ENCODE peak calls at places on chromosomes 6 and 20, in six cellular contexts. L, G, B, F, I and U are unnamed samples.

GRCh38 chr6:20589266-20589665 is 55.0 kb downstream of the CDKAL1 start:
- DNase-seq in L (no peak), F (peak), B (no peak), I (no peak), G (no peak), U (no peak)

GRCh38 chr20:44395183-44395962 is 39.9 kb downstream of the HNF4A start:
- DNase-seq in L (no peak), F (no peak), B (no peak), G (no peak), I (no peak), U (no peak)

GRCh38 chr6:113873043-113873667 is 16.0 kb downstream of the MARCKS start:
- DNase-seq in B (peak), L (no peak), F (peak), G (peak), I (no peak), U (peak)

GRCh38 chr20:56247954-56248782 is at the start of gene MC3R:
- DNase-seq in B (no peak), I (peak), L (no peak), F (peak), G (peak), U (peak)

GRCh38 chr6:53331678-53332077 is 17.1 kb downstream of the ELOVL5 start:
- DNase-seq in L (no peak), B (no peak), G (no peak), I (no peak), F (no peak), U (no peak)

GRCh38 chr6:30854641-30855040 is 29.7 kb upstream of the DDR1 start:
- DNase-seq in L (no peak), I (no peak), F (no peak), G (no peak), B (no peak), U (no peak)

GRCh38 chr6:53119772-53120409 is 28.8 kb downstream of the GCM1 start:
- DNase-seq in F (no peak), I (no peak), G (peak), L (peak), B (no peak), U (peak)

GRCh38 chr6:135230702-135231468 is 49.8 kb downstream of the MYB start:
- DNase-seq in F (no peak), I (no peak), B (no peak), L (no peak), G (no peak), U (no peak)

GRCh38 chr20:59564171-59564570 is 40.2 kb upstream of the PHACTR3 start:
- DNase-seq in G (peak), L (no peak), F (no peak), I (no peak), B (no peak), U (no peak)

GRCh38 chr6:109595998-109596397 is 95.0 kb downstream of the AK9 start:
- DNase-seq in G (no peak), I (no peak), B (no peak), L (no peak), F (peak), U (no peak)

GRCh38 chr6:88008411-88008810 is 39.2 kb upstream of the SPACA1 start:
- DNase-seq in G (no peak), I (no peak), L (no peak), F (no peak), B (no peak), U (no peak)

GRCh38 chr6:170429457-170429856 is 122.9 kb downstream of the FAM120B start:
- DNase-seq in L (no peak), G (no peak), B (no peak), I (no peak), F (peak), U (no peak)

GRCh38 chr6:135782517-135782916 is 69.0 kb upstream of the PDE7B start:
- DNase-seq in I (no peak), L (no peak), G (no peak), F (no peak), B (no peak), U (no peak)

GRCh38 chr6:56913276-56914138 is 41.4 kb upstream of the BEND6 start:
- DNase-seq in G (no peak), B (no peak), L (no peak), I (no peak), F (no peak), U (no peak)

GRCh38 chr20:41196653-41197225 is 59.4 kb downstream of the PLCG1 start:
- DNase-seq in I (no peak), G (no peak), F (no peak), B (no peak), L (no peak), U (no peak)

GRCh38 chr6:7805828-7806227 is 79.9 kb downstream of the BMP6 start:
- DNase-seq in L (no peak), G (no peak), F (peak), I (no peak), B (no peak), U (no peak)

GRCh38 chr20:50305636-50306477 is 115.2 kb downstream of the CEBPB start:
- DNase-seq in G (no peak), L (no peak), F (no peak), I (peak), B (no peak), U (no peak)

GRCh38 chr20:4952229-4952628 is 49.1 kb downstream of the SLC23A2 start:
- DNase-seq in G (no peak), B (no peak), L (no peak), F (no peak), I (no peak), U (no peak)

GRCh38 chr20:6489361-6490154 is 277.9 kb upstream of the BMP2 start:
- DNase-seq in I (no peak), L (no peak), G (no peak), F (no peak), B (no peak), U (no peak)

GRCh38 chr20:49608752-49609670 is 41.1 kb upstream of the PTGIS start:
- DNase-seq in B (peak), I (peak), F (peak), G (peak), L (no peak), U (peak)

GRCh38 chr6:137969874-137970273 is 102.8 kb downstream of the TNFAIP3 start:
- DNase-seq in L (no peak), B (no peak), I (no peak), G (no peak), F (no peak), U (no peak)

GRCh38 chr20:58888521-58889333 is 36.2 kb downstream of the GNAS start:
- DNase-seq in I (peak), G (peak), B (peak), L (no peak), F (peak), U (peak)

GRCh38 chr6:117616971-117617765 is 14.9 kb upstream of the GOPC start:
- DNase-seq in B (no peak), G (no peak), L (no peak), F (peak), I (no peak), U (no peak)

GRCh38 chr6:169253745-169254238 is at the start of gene THBS2:
- DNase-seq in B (no peak), G (no peak), L (peak), F (no peak), I (no peak), U (no peak)

GRCh38 chr6:36444470-36444869 is 1.7 kb downstream of the KCTD20 start:
- DNase-seq in B (no peak), I (no peak), G (no peak), F (peak), L (no peak), U (no peak)

GRCh38 chr20:5119435-5120188 is at the start of gene PCNA:
- DNase-seq in B (peak), I (peak), G (peak), L (peak), F (peak), U (peak)

GRCh38 chr20:5845686-5846651 is 95.8 kb downstream of the SHLD1 start:
- DNase-seq in B (no peak), I (no peak), G (no peak), F (no peak), L (no peak), U (no peak)

GRCh38 chr6:138498575-138499302 is 555 bp downstream of the NHSL1 start:
- DNase-seq in B (no peak), F (no peak), G (no peak), L (no peak), I (no peak), U (no peak)

GRCh38 chr6:163232015-163232523 is 182.4 kb upstream of the QKI start:
- DNase-seq in I (no peak), G (no peak), B (no peak), L (no peak), F (no peak), U (no peak)

GRCh38 chr20:21090738-21091120 is 15.4 kb downstream of the LINC00237 start:
- DNase-seq in L (no peak), I (no peak), G (no peak), B (no peak), F (no peak), U (no peak)

GRCh38 chr6:47157653-47158219 is 115.6 kb upstream of the ADGRF1 start:
- DNase-seq in F (no peak), G (no peak), B (no peak), L (no peak), I (no peak), U (no peak)

GRCh38 chr20:49814057-49814675 is 1.5 kb downstream of the SLC9A8 start:
- DNase-seq in G (no peak), B (no peak), L (no peak), I (no peak), F (no peak), U (no peak)

GRCh38 chr6:30743099-30744053 is 889 bp upstream of the FLOT1 start:
- DNase-seq in G (no peak), I (no peak), L (no peak), F (peak), B (peak), U (no peak)

GRCh38 chr6:84967389-84967788 is 203.0 kb upstream of the TBX18 start:
- DNase-seq in L (peak), F (peak), B (no peak), I (no peak), G (peak), U (no peak)

GRCh38 chr6:14217728-14218637 is 100.4 kb downstream of the CD83 start:
- DNase-seq in B (no peak), G (no peak), F (no peak), L (no peak), I (no peak), U (peak)

GRCh38 chr6:84052204-84052882 is 18.8 kb downstream of the MRAP2 start:
- DNase-seq in L (peak), I (peak), G (peak), B (no peak), F (peak), U (no peak)

GRCh38 chr6:6712979-6713514 is 124.5 kb downstream of the LY86 start:
- DNase-seq in G (no peak), I (no peak), B (no peak), L (no peak), F (no peak), U (no peak)

GRCh38 chr6:11938285-11938890 is 73.7 kb upstream of the HIVEP1 start:
- DNase-seq in G (peak), F (peak), B (no peak), L (no peak), I (peak), U (no peak)

GRCh38 chr6:11931296-11932035 is 80.6 kb upstream of the HIVEP1 start:
- DNase-seq in B (no peak), L (no peak), I (no peak), G (no peak), F (no peak), U (no peak)

GRCh38 chr6:11930240-11930639 is 81.9 kb upstream of the HIVEP1 start:
- DNase-seq in B (no peak), I (no peak), F (no peak), L (no peak), G (no peak), U (no peak)

GRCh38 chr6:11929451-11929850 is 82.7 kb upstream of the HIVEP1 start:
- DNase-seq in G (no peak), I (no peak), F (no peak), L (no peak), B (no peak), U (no peak)

GRCh38 chr6:11934638-11935037 is 77.5 kb upstream of the HIVEP1 start:
- DNase-seq in F (no peak), G (no peak), I (no peak), B (no peak), L (no peak), U (no peak)
- H3K27ac ChIP-seq in F (no peak), G (no peak), I (peak), B (no peak), L (no peak), U (no peak)

DNA sequence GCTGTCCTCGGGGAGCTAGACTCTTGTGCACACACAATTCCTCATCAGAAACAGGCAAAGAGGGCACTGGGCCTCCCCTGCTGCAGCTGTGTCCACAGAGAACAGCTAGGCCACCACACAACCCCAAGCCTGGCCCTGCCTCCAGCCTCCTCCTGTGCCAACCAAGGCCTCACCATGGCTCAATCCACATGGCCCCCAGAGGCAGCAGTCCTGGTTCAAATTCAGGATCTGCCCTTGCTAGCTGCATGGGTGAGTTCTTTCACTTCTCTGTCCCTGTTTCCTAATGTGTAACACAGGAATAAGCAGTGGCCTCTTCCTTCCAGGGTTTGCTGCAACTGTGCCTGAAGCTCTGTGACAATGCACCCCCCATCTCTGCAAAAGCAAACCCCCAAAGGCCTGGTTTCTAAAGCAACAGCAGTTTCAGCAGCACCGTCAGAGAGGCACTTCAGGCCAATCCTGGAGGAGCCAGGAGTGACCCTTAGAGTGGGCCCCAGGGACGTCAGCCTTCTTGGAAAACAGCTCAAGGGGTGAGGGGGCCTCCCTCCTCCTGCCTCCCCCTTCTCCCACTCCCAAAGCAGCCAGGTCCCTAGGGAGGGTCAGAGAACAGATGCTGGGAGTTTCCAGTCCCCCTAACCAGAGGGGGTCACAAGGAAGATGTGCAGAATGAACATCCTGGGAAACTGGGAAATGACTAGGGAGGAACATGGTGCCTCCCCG is 2.2 kb downstream of the ADISSP start:
- DNase-seq in L (no peak), G (no peak), F (no peak), B (no peak), I (no peak), U (no peak)
- H3K27ac ChIP-seq in L (no peak), G (no peak), F (no peak), B (peak), I (no peak), U (peak)

DNA sequence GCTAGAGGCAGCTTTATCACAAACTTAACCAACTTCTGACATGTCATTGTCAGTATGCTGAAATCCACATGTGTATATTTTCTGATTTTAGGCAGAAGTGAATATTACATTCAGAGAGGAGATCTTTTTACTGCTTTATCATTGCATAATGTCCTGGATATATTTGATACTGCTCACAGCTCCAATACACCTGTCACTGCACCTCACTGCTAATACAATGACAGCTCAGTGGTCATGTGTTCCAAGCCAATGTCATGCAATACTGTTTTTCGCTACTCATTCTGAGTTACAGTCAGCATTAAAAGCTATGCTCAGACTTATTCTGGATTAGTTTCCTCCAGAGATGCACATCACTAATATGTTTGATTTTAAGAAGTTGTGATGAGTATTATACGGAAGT is 1604.6 kb downstream of the HACE1 start:
- DNase-seq in I (no peak), F (no peak), L (no peak), G (no peak), B (no peak), U (no peak)
- H3K27ac ChIP-seq in I (no peak), F (no peak), L (no peak), G (no peak), B (no peak), U (no peak)

GRCh38 chr6:38148606-38149005 is 329.1 kb downstream of the ZFAND3 start:
- DNase-seq in G (no peak), I (no peak), B (no peak), F (peak), L (no peak), U (no peak)

GRCh38 chr6:38151580-38152500 is 332.3 kb downstream of the ZFAND3 start:
- DNase-seq in I (no peak), F (no peak), G (no peak), L (no peak), B (no peak), U (no peak)

GRCh38 chr6:38146658-38147027 is 327.1 kb downstream of the ZFAND3 start:
- DNase-seq in L (no peak), G (no peak), B (no peak), I (no peak), F (no peak), U (no peak)

GRCh38 chr6:38150681-38151296 is 331.3 kb downstream of the ZFAND3 start:
- DNase-seq in L (no peak), I (no peak), B (no peak), G (no peak), F (no peak), U (no peak)

GRCh38 chr6:38149526-38149925 is 330.0 kb downstream of the ZFAND3 start:
- DNase-seq in G (no peak), L (no peak), F (peak), B (no peak), I (no peak), U (no peak)
- H3K27ac ChIP-seq in G (no peak), L (no peak), F (no peak), B (no peak), I (no peak), U (no peak)

GRCh38 chr20:33558348-33559144 is 68.7 kb downstream of the CBFA2T2 start:
- DNase-seq in G (no peak), B (no peak), F (no peak), L (no peak), I (no peak), U (no peak)

GRCh38 chr20:33563788-33564187 is 73.9 kb downstream of the CBFA2T2 start:
- DNase-seq in G (no peak), B (no peak), F (no peak), L (no peak), I (no peak), U (no peak)

GRCh38 chr20:33559212-33559611 is 69.3 kb downstream of the CBFA2T2 start:
- DNase-seq in G (no peak), L (no peak), B (no peak), F (no peak), I (no peak), U (no peak)

GRCh38 chr20:33559994-33560393 is 70.1 kb downstream of the CBFA2T2 start:
- DNase-seq in G (no peak), L (no peak), F (no peak), B (no peak), I (no peak), U (no peak)

GRCh38 chr20:33561981-33562601 is 72.2 kb downstream of the CBFA2T2 start:
- DNase-seq in L (peak), B (no peak), F (peak), I (peak), G (peak), U (peak)
- H3K27ac ChIP-seq in L (peak), B (peak), F (no peak), I (peak), G (peak), U (peak)

GRCh38 chr20:62123450-62124118 is 1.3 kb downstream of the LSM14B start:
- DNase-seq in L (no peak), I (no peak), F (peak), G (no peak), B (no peak), U (no peak)
- H3K27ac ChIP-seq in L (no peak), I (peak), F (no peak), G (no peak), B (peak), U (peak)

DNA sequence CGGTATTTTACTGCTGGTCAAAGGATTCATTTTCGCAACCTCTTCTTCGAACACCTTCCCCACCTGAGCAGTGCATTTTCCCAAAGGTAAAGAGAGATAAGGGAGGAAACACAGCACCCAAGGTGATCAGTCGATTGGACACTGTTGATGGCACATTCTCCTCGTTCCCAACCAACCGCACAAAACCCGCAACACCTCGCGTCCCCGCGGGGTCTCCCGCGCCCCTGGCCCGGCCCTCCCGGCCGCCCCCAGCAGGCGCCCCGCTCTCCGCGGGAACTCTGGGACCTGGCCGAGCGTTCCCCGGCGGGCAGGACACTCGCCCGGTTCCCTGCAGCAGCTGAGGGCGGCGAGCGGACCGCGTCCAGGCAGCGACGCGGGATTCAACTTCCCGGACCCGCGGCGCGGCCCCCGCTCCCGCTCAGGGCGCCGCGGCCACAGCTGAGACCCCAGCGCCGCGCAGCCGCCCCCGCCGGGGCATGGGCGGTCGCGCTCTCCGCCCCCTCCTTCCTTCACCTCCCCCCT is 506 bp downstream of the RGS17 start:
- DNase-seq in I (no peak), L (no peak), F (no peak), G (no peak), B (no peak), U (no peak)
- H3K27ac ChIP-seq in I (no peak), L (no peak), F (no peak), G (no peak), B (peak), U (peak)